ENCODE peak calls at places on chromosomes 7 and 10, in six cellular contexts. W is H9, C is HAP-1, F is thoracic aorta, Y is HCT116, H is right cardiac atrium. B is an unnamed sample.

GRCh38 chr10:25175527-25176420 is 973 bp downstream of the GPR158 start:
- DNase-seq in W (peak; percentile 59), C (no peak), F (no peak), Y (no peak), H (peak; percentile 48), B (no peak)

GRCh38 chr7:92226981-92227380 is 18.7 kb downstream of the KRIT1 start:
- DNase-seq in W (no peak), C (no peak), F (no peak), Y (no peak), H (no peak), B (no peak)

GRCh38 chr10:103696411-103697145 is 158.8 kb downstream of the SH3PXD2A start:
- DNase-seq in W (peak; percentile 87), C (peak; percentile 29), F (peak; percentile 67), Y (peak; percentile 83), H (peak; percentile 86), B (no peak)

GRCh38 chr7:73770002-73770859 is at the start of gene CLDN3:
- DNase-seq in W (peak; percentile 96), C (peak; percentile 71), F (no peak), Y (peak; percentile 73), H (no peak), B (peak; percentile 93)

GRCh38 chr7:117572826-117573620 is 93.2 kb downstream of the CFTR start:
- DNase-seq in W (no peak), C (no peak), F (no peak), Y (no peak), H (no peak), B (no peak)

GRCh38 chr7:92794846-92795245 is 41.5 kb downstream of the CDK6 start:
- DNase-seq in W (no peak), C (peak; percentile 24), F (no peak), Y (no peak), H (no peak), B (no peak)

GRCh38 chr10:72736881-72737280 is 44.9 kb downstream of the MCU start:
- DNase-seq in W (no peak), C (no peak), F (no peak), Y (no peak), H (no peak), B (no peak)

GRCh38 chr7:123122951-123123350 is 76.8 kb downstream of the SLC13A1 start:
- DNase-seq in W (no peak), C (no peak), F (no peak), Y (no peak), H (no peak), B (no peak)

GRCh38 chr10:11986593-11987216 is 55.9 kb downstream of the UPF2 start:
- DNase-seq in W (peak; percentile 76), C (peak; percentile 71), F (peak; percentile 49), Y (peak; percentile 79), H (peak; percentile 80), B (peak; percentile 69)

GRCh38 chr10:23556727-23557440 is 118.0 kb downstream of the OTUD1 start:
- DNase-seq in W (no peak), C (no peak), F (no peak), Y (no peak), H (no peak), B (no peak)

GRCh38 chr10:71766717-71767419 is 6.5 kb downstream of the VSIR start:
- DNase-seq in W (no peak), C (no peak), F (peak; percentile 46), Y (peak; percentile 74), H (peak; percentile 89), B (peak; percentile 87)

GRCh38 chr10:26478061-26478460 is 39.9 kb downstream of the APBB1IP start:
- DNase-seq in W (no peak), C (no peak), F (no peak), Y (no peak), H (no peak), B (no peak)

GRCh38 chr10:62587011-62587410 is 212.8 kb downstream of the ZNF365 start:
- DNase-seq in W (no peak), C (no peak), F (no peak), Y (no peak), H (no peak), B (no peak)

GRCh38 chr10:66349076-66349475 is 576.8 kb upstream of the LRRTM3 start:
- DNase-seq in W (no peak), C (no peak), F (no peak), Y (no peak), H (no peak), B (no peak)

GRCh38 chr10:123858907-123859650 is 32.5 kb downstream of the CPXM2 start:
- DNase-seq in W (no peak), C (no peak), F (no peak), Y (no peak), H (no peak), B (no peak)

GRCh38 chr10:55631071-55631654 is 729.9 kb downstream of the ZWINT start:
- DNase-seq in W (peak; percentile 91), C (peak; percentile 70), F (no peak), Y (no peak), H (peak; percentile 84), B (peak; percentile 54)

GRCh38 chr10:11284291-11285085 is 266.8 kb downstream of the CELF2 start:
- DNase-seq in W (no peak), C (no peak), F (no peak), Y (no peak), H (no peak), B (no peak)

GRCh38 chr10:101536800-101537199 is 51.3 kb downstream of the POLL start:
- DNase-seq in W (no peak), C (peak; percentile 20), F (no peak), Y (peak; percentile 39), H (no peak), B (no peak)

GRCh38 chr7:94336009-94336408 is 58.7 kb upstream of the COL1A2 start:
- DNase-seq in W (no peak), C (no peak), F (no peak), Y (no peak), H (no peak), B (no peak)

GRCh38 chr7:40680657-40681056 is 545.9 kb downstream of the SUGCT start:
- DNase-seq in W (no peak), C (peak; percentile 3), F (no peak), Y (peak; percentile 34), H (no peak), B (no peak)

GRCh38 chr10:110356628-110357245 is 52.0 kb upstream of the SMNDC1 start:
- DNase-seq in W (no peak), C (no peak), F (no peak), Y (peak; percentile 72), H (no peak), B (no peak)

GRCh38 chr10:12685261-12685861 is 316.2 kb downstream of the CCDC3 start:
- DNase-seq in W (no peak), C (no peak), F (no peak), Y (no peak), H (no peak), B (no peak)

GRCh38 chr7:10802526-10802925 is 171.1 kb upstream of the PHF14 start:
- DNase-seq in W (no peak), C (no peak), F (no peak), Y (no peak), H (no peak), B (no peak)

GRCh38 chr10:79402951-79403350 is 42.5 kb downstream of the ZCCHC24 start:
- DNase-seq in W (no peak), C (no peak), F (no peak), Y (no peak), H (peak; percentile 30), B (peak; percentile 19)

GRCh38 chr10:36493511-36493880 is 631.9 kb upstream of the ANKRD30A start:
- DNase-seq in W (no peak), C (no peak), F (no peak), Y (no peak), H (no peak), B (no peak)

GRCh38 chr10:92929896-92930295 is 81.6 kb downstream of the EXOC6 start:
- DNase-seq in W (no peak), C (no peak), F (no peak), Y (no peak), H (no peak), B (no peak)

GRCh38 chr7:85600425-85600824 is 413.6 kb upstream of the SEMA3D start:
- DNase-seq in W (peak; percentile 25), C (no peak), F (no peak), Y (no peak), H (no peak), B (no peak)

GRCh38 chr7:50981743-50982142 is 199.0 kb upstream of the GRB10 start:
- DNase-seq in W (peak; percentile 52), C (no peak), F (no peak), Y (no peak), H (no peak), B (no peak)

GRCh38 chr7:22717760-22718159 is 9.2 kb upstream of the IL6 start:
- DNase-seq in W (no peak), C (no peak), F (no peak), Y (no peak), H (no peak), B (no peak)

GRCh38 chr7:142439739-142440138 is 181.9 kb upstream of the PRSS58 start:
- DNase-seq in W (no peak), C (no peak), F (no peak), Y (no peak), H (no peak), B (no peak)

DNA sequence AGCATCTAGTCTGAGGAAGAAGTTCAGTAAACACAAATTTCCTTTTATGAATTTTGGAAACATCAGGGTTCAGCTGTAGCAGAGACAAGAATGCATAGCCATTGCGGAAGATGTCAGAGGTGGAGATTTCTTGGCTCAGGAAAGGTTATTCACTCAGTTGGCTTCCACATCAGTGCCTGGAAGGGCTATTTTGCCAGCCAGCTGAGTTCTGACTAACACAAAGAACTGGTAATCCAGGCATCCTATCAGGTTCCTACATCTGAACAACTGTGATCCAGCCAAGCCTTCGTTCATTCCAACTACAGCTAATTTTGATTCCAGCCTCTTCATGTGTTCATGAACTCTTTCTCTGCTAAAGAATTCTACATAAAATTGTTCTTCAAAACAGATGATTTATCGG is 965.6 kb downstream of the XPNPEP1 start:
- DNase-seq in W (no peak), C (no peak), F (no peak), Y (no peak), H (no peak), B (no peak)
- H3K9me3 ChIP-seq in W (no peaks in the 10 kb centered on the region), C (no peaks in the 10 kb centered on the region), F (no peaks in the 10 kb centered on the region), Y (peaks cover 17% of the 10 kb centered on the region), H (no peaks in the 10 kb centered on the region), B (no peaks in the 10 kb centered on the region)

DNA sequence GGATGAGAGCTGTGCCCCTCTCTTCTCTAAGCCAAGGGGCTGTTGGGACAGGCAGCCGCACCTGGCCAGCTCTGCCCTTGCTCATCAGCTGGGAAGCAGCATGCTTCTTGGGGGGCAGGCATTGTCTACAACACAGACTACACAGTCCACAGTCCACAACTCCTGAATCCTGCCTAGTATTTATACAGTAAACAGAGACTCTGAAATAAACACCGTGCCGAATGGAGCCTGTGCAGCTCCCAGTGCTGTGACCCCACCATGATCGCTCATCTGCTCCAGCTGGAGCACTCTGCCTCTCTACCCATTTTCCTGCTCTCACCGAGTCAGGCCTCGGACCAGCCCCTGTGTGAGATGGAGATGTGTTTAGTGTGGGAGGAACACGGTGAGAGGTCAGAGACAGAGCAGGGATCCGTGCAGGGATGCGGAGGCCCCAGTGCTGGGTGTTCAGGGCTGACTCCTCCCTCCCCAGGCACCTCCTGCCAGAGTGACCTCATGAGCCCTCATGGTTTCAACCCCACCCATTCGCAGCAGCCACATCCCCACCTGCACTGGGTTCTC is 608.0 kb downstream of the DNAJB6 start:
- DNase-seq in W (no peak), C (no peak), F (no peak), Y (no peak), H (no peak), B (no peak)
- H3K9me3 ChIP-seq in W (no peaks in the 10 kb centered on the region), C (peaks cover 3% of the 10 kb centered on the region), F (peaks cover 6% of the 10 kb centered on the region), Y (no peaks in the 10 kb centered on the region), H (no peaks in the 10 kb centered on the region), B (peaks cover 15% of the 10 kb centered on the region)

GRCh38 chr7:6680146-6680545 is 26.6 kb downstream of the ZNF12 start:
- DNase-seq in W (no peak), C (no peak), F (no peak), Y (no peak), H (no peak), B (no peak)
- H3K9me3 ChIP-seq in W (peaks cover 81% of the 10 kb centered on the region), C (peaks cover 38% of the 10 kb centered on the region), F (peaks cover 92% of the 10 kb centered on the region), Y (peaks cover 49% of the 10 kb centered on the region), H (peaks cover 28% of the 10 kb centered on the region), B (peaks cover 99% of the 10 kb centered on the region)

GRCh38 chr10:132554053-132554990 is 16.7 kb downstream of the INPP5A start:
- DNase-seq in W (no peak), C (no peak), F (no peak), Y (no peak), H (no peak), B (no peak)
- H3K9me3 ChIP-seq in W (no peaks in the 10 kb centered on the region), C (no peaks in the 10 kb centered on the region), F (no peaks in the 10 kb centered on the region), Y (no peaks in the 10 kb centered on the region), H (no peaks in the 10 kb centered on the region), B (no peaks in the 10 kb centered on the region)